ENCODE peak calls at places on chromosomes 1 and 21, in six cellular contexts. One of them, this sample, is unnamed.

GRCh38 chr1:64453695-64454094 is 16.2 kb upstream of the CACHD1 start:
- DNase-seq in LHCN-M2: no peak
- DNase-seq in AML-193: no peak
- DNase-seq in IMR-90: no peak
- DNase-seq in SK-MEL-5: no peak
- DNase-seq in activated naive CD8-positive, alpha-beta T cell treated with anti-CD3 and anti-CD28 coated beads for 36 hours: no peak
- DNase-seq in this sample: no peak

GRCh38 chr21:34989337-34990151 is 59.6 kb downstream of the RUNX1 start:
- DNase-seq in LHCN-M2: no peak
- DNase-seq in AML-193: no peak
- DNase-seq in IMR-90: no peak
- DNase-seq in SK-MEL-5: no peak
- DNase-seq in activated naive CD8-positive, alpha-beta T cell treated with anti-CD3 and anti-CD28 coated beads for 36 hours: peak
- DNase-seq in this sample: no peak

GRCh38 chr1:65235867-65236805 is 73.2 kb upstream of the DNAJC6 start:
- DNase-seq in LHCN-M2: peak
- DNase-seq in AML-193: peak
- DNase-seq in IMR-90: peak
- DNase-seq in SK-MEL-5: peak
- DNase-seq in activated naive CD8-positive, alpha-beta T cell treated with anti-CD3 and anti-CD28 coated beads for 36 hours: no peak
- DNase-seq in this sample: peak

GRCh38 chr1:77179632-77180031 is 39.6 kb downstream of the PIGK start:
- DNase-seq in LHCN-M2: no peak
- DNase-seq in AML-193: no peak
- DNase-seq in IMR-90: no peak
- DNase-seq in SK-MEL-5: no peak
- DNase-seq in activated naive CD8-positive, alpha-beta T cell treated with anti-CD3 and anti-CD28 coated beads for 36 hours: no peak
- DNase-seq in this sample: no peak

GRCh38 chr1:231420959-231421615 is 1.0 kb downstream of the EGLN1 start:
- DNase-seq in LHCN-M2: peak
- DNase-seq in AML-193: no peak
- DNase-seq in IMR-90: peak
- DNase-seq in SK-MEL-5: peak
- DNase-seq in activated naive CD8-positive, alpha-beta T cell treated with anti-CD3 and anti-CD28 coated beads for 36 hours: peak
- DNase-seq in this sample: peak

GRCh38 chr1:209937996-209938959 is at the start of gene SYT14:
- DNase-seq in LHCN-M2: peak
- DNase-seq in AML-193: no peak
- DNase-seq in IMR-90: peak
- DNase-seq in SK-MEL-5: peak
- DNase-seq in activated naive CD8-positive, alpha-beta T cell treated with anti-CD3 and anti-CD28 coated beads for 36 hours: peak
- DNase-seq in this sample: peak

GRCh38 chr1:93749487-93749886 is 67.8 kb upstream of the BCAR3 start:
- DNase-seq in LHCN-M2: no peak
- DNase-seq in AML-193: no peak
- DNase-seq in IMR-90: no peak
- DNase-seq in SK-MEL-5: no peak
- DNase-seq in activated naive CD8-positive, alpha-beta T cell treated with anti-CD3 and anti-CD28 coated beads for 36 hours: no peak
- DNase-seq in this sample: no peak

GRCh38 chr21:31115249-31115648 is 77.0 kb upstream of the KRTAP19-8 start:
- DNase-seq in LHCN-M2: peak
- DNase-seq in AML-193: no peak
- DNase-seq in IMR-90: no peak
- DNase-seq in SK-MEL-5: no peak
- DNase-seq in activated naive CD8-positive, alpha-beta T cell treated with anti-CD3 and anti-CD28 coated beads for 36 hours: no peak
- DNase-seq in this sample: no peak